ENCODE peak calls at places on chromosomes 12 and 14, in eight cellular contexts. S, D, G, F, U, W, Y and L are unnamed samples.

GRCh38 chr12:113277511-113277910 is 56.2 kb downstream of the TPCN1 start:
- DNase-seq in S (no peak), D (no peak), G (peak), F (no peak), U (no peak), W (no peak), Y (no peak), L (no peak)

GRCh38 chr12:105107497-105108371 is at the start of gene WASHC4:
- DNase-seq in S (peak), D (peak), G (peak), F (peak), U (peak), W (peak), Y (peak), L (peak)

GRCh38 chr14:67835596-67835995 is 16.0 kb downstream of the RAD51B start:
- DNase-seq in S (no peak), D (no peak), G (no peak), F (no peak), U (no peak), W (no peak), Y (no peak), L (no peak)

GRCh38 chr14:68692916-68693771 is 99.7 kb downstream of the ZFP36L1 start:
- DNase-seq in S (no peak), D (no peak), G (no peak), F (no peak), U (no peak), W (no peak), Y (no peak), L (no peak)

GRCh38 chr12:27549231-27549800 is 25.3 kb downstream of the PPFIBP1 start:
- DNase-seq in S (no peak), D (no peak), G (no peak), F (no peak), U (no peak), W (no peak), Y (no peak), L (no peak)

GRCh38 chr14:74512431-74512830 is 18.9 kb downstream of the ISCA2 start:
- DNase-seq in S (no peak), D (no peak), G (no peak), F (no peak), U (no peak), W (no peak), Y (no peak), L (no peak)

GRCh38 chr12:56387152-56387551 is 24.5 kb upstream of the APOF start:
- DNase-seq in S (no peak), D (no peak), G (no peak), F (no peak), U (no peak), W (no peak), Y (no peak), L (no peak)

GRCh38 chr14:99262977-99263448 is 9.0 kb downstream of the BCL11B start:
- DNase-seq in S (no peak), D (no peak), G (no peak), F (no peak), U (no peak), W (no peak), Y (no peak), L (no peak)

GRCh38 chr14:30058401-30058800 is 130.8 kb upstream of the PRKD1 start:
- DNase-seq in S (no peak), D (no peak), G (no peak), F (no peak), U (no peak), W (no peak), Y (no peak), L (no peak)

GRCh38 chr14:21496453-21496852 is 14.7 kb downstream of the METTL3 start:
- DNase-seq in S (no peak), D (no peak), G (no peak), F (no peak), U (no peak), W (no peak), Y (no peak), L (no peak)

GRCh38 chr14:100739306-100739705 is 12.6 kb downstream of the DLK1 start:
- DNase-seq in S (no peak), D (no peak), G (no peak), F (no peak), U (no peak), W (no peak), Y (no peak), L (no peak)